ENCODE peak calls at places on chromosomes 11 and 22, in ten cellular contexts. D is body of pancreas; U is caudate nucleus; S is pulmonary artery endothelial cell; I is NCI-H2227 treated with DMSO at 0.1 percent for 48 hours; P is fibroblast of lung; V is stromal cell of bone marrow; N is epithelial cell of esophagus; T is stimulated activated CD4-positive, alpha-beta T cell treated with anti-CD3 and anti-CD28 coated beads, TNF-alpha, amount 100 ng/mL, for 1 hour; H is HuH-7.5. Y is an unnamed sample.
A peak's percentile ranks its signal among the peaks of the same experiment; 100 is the strongest.

GRCh38 chr11:129881570-129882170 is 13.7 kb downstream of the NFRKB start:
- DNase-seq in H (peak; percentile 41), S (no peak), T (no peak), N (peak; percentile 60), I (no peak), V (peak; percentile 9), P (peak; percentile 17), D (peak; percentile 21), U (no peak), Y (peak; percentile 50)

GRCh38 chr11:134854391-134854991 is 442.4 kb upstream of the B3GAT1 start:
- DNase-seq in N (no peak), U (no peak), V (no peak), H (no peak), T (no peak), I (no peak), S (no peak), D (no peak), P (no peak), Y (no peak)

GRCh38 chr22:30795118-30795517 is 100.4 kb downstream of the OSBP2 start:
- DNase-seq in D (no peak), H (no peak), S (no peak), T (no peak), P (no peak), U (no peak), I (no peak), V (no peak), N (no peak), Y (no peak)

GRCh38 chr11:531826-532511 is 3.4 kb downstream of the HRAS start:
- DNase-seq in T (no peak), U (no peak), N (no peak), S (no peak), V (no peak), I (no peak), P (no peak), H (no peak), D (no peak), Y (no peak)

GRCh38 chr11:122998727-122999370 is 17.2 kb upstream of the BSX start:
- DNase-seq in P (no peak), N (no peak), D (no peak), H (no peak), S (no peak), V (no peak), U (no peak), I (no peak), T (no peak), Y (no peak)

GRCh38 chr11:68200639-68201038 is 12.5 kb downstream of the KMT5B start:
- DNase-seq in H (no peak), D (no peak), S (no peak), I (no peak), T (no peak), P (peak; percentile 74), U (no peak), V (peak; percentile 74), N (peak; percentile 40), Y (no peak)

GRCh38 chr11:1158681-1159525 is 1.1 kb downstream of the MUC5AC start:
- DNase-seq in U (no peak), H (no peak), V (no peak), T (no peak), D (no peak), P (no peak), S (no peak), I (no peak), N (no peak), Y (peak; percentile 16)

GRCh38 chr11:1705121-1706052 is 8.4 kb downstream of the KRTAP5-6 start:
- DNase-seq in U (no peak), I (no peak), P (no peak), H (no peak), T (no peak), N (peak; percentile 72), D (no peak), V (no peak), S (no peak), Y (no peak)

GRCh38 chr11:121757480-121758125 is 304.8 kb upstream of the SORL1-AS1 start:
- DNase-seq in D (no peak), I (no peak), T (no peak), U (no peak), H (no peak), S (no peak), V (no peak), P (peak; percentile 40), N (peak; percentile 70), Y (no peak)

GRCh38 chr22:28925916-28926315 is 42.5 kb downstream of the ZNRF3 start:
- DNase-seq in U (no peak), N (no peak), S (no peak), P (no peak), V (no peak), H (peak; percentile 36), I (no peak), T (no peak), D (no peak), Y (no peak)

GRCh38 chr11:12687216-12687623 is 13.0 kb downstream of the TEAD1 start:
- DNase-seq in S (no peak), I (no peak), P (no peak), T (no peak), D (no peak), U (no peak), H (no peak), V (no peak), N (no peak), Y (no peak)

GRCh38 chr11:128026596-128026995 is 560.8 kb downstream of the ETS1 start:
- DNase-seq in I (no peak), S (peak; percentile 49), H (no peak), V (peak; percentile 91), T (no peak), N (peak; percentile 97), P (peak; percentile 94), U (no peak), D (no peak), Y (no peak)

GRCh38 chr11:104338186-104338585 is 174.2 kb upstream of the PDGFD start:
- DNase-seq in P (peak; percentile 29), H (no peak), I (no peak), S (no peak), V (no peak), D (no peak), N (peak; percentile 57), T (no peak), U (no peak), Y (no peak)

GRCh38 chr11:8937659-8938058 is 4.9 kb upstream of the C11orf16 start:
- DNase-seq in P (no peak), H (no peak), T (no peak), S (no peak), I (no peak), U (no peak), N (no peak), D (no peak), V (no peak), Y (no peak)

GRCh38 chr11:75795276-75796090 is 19.5 kb upstream of the UVRAG start:
- DNase-seq in H (no peak), S (no peak), N (peak; percentile 23), D (peak; percentile 62), P (no peak), V (no peak), U (no peak), T (no peak), I (no peak), Y (no peak)

GRCh38 chr22:19663821-19664325 is 50.4 kb upstream of the SEPTIN5 start:
- DNase-seq in N (no peak), I (peak; percentile 21), V (peak; percentile 49), S (no peak), U (no peak), H (no peak), P (peak; percentile 44), D (no peak), T (no peak), Y (no peak)

GRCh38 chr11:130217133-130217631 is 57.6 kb downstream of the ST14 start:
- DNase-seq in U (no peak), H (no peak), S (no peak), N (no peak), I (no peak), V (no peak), P (no peak), T (no peak), D (peak; percentile 10), Y (no peak)

GRCh38 chr22:40703174-40703573 is 23.9 kb downstream of the MCHR1 start:
- DNase-seq in I (no peak), S (no peak), H (no peak), D (no peak), T (no peak), P (no peak), N (no peak), U (no peak), V (no peak), Y (no peak)

GRCh38 chr11:15493066-15493465 is 378.3 kb downstream of the INSC start:
- DNase-seq in N (no peak), U (no peak), D (no peak), S (no peak), V (no peak), T (no peak), P (peak; percentile 19), I (no peak), H (no peak), Y (no peak)

GRCh38 chr11:128392259-128392658 is 195.1 kb downstream of the ETS1 start:
- DNase-seq in P (no peak), U (no peak), D (no peak), I (no peak), S (no peak), V (no peak), T (no peak), H (no peak), N (no peak), Y (no peak)

GRCh38 chr11:47917643-47918369 is 62.6 kb upstream of the PTPRJ start:
- DNase-seq in V (peak; percentile 28), S (peak; percentile 60), U (no peak), P (peak; percentile 99), N (peak; percentile 40), D (peak; percentile 90), T (no peak), I (peak; percentile 17), H (no peak), Y (no peak)

GRCh38 chr22:44746836-44747519 is 5.4 kb upstream of the ARHGAP8 start:
- DNase-seq in H (no peak), D (peak; percentile 37), U (no peak), N (peak; percentile 72), T (no peak), P (peak; percentile 24), I (no peak), S (no peak), V (no peak), Y (no peak)

GRCh38 chr11:66880484-66881211 is 23.8 kb downstream of the LRFN4 start:
- DNase-seq in T (no peak), I (no peak), H (no peak), P (no peak), S (no peak), N (peak; percentile 93), V (no peak), D (no peak), U (peak; percentile 32), Y (no peak)

GRCh38 chr11:7637447-7638157 is 35.7 kb downstream of the CYB5R2 start:
- DNase-seq in S (peak; percentile 81), H (no peak), U (no peak), V (peak; percentile 60), I (no peak), P (peak; percentile 47), T (no peak), N (peak; percentile 76), D (no peak), Y (no peak)

GRCh38 chr11:134592391-134592990 is 180.4 kb upstream of the B3GAT1 start:
- DNase-seq in T (no peak), H (peak; percentile 19), U (no peak), D (no peak), N (no peak), S (no peak), P (no peak), V (no peak), I (no peak), Y (no peak)

GRCh38 chr11:111916768-111917167 is 1.9 kb upstream of the C11orf52 start:
- DNase-seq in U (no peak), D (no peak), T (no peak), V (no peak), P (no peak), S (no peak), I (no peak), H (no peak), N (no peak), Y (no peak)

GRCh38 chr11:3095712-3096361 is 38.6 kb upstream of the CARS1 start:
- DNase-seq in N (peak; percentile 55), I (no peak), S (peak; percentile 91), D (no peak), T (no peak), H (no peak), P (peak; percentile 88), V (peak; percentile 83), U (no peak), Y (no peak)

GRCh38 chr11:88418508-88418907 is 81.0 kb upstream of the CTSC start:
- DNase-seq in I (no peak), P (no peak), T (no peak), U (no peak), D (no peak), H (no peak), N (peak; percentile 56), V (no peak), S (no peak), Y (no peak)